ENCODE peak calls at places on chromosomes 1 and 21, in five cellular contexts. Z is GM20000, H is Peyer's patch, I is AG04450, R is RWPE1. L is an unnamed sample.

GRCh38 chr1:5892370-5892769 is 99.9 kb downstream of the NPHP4 start:
- DNase-seq in Z (no peak), H (no peak), I (no peak), R (no peak), L (no peak)

GRCh38 chr1:178371236-178371635 is 125.5 kb downstream of the CLEC20A start:
- DNase-seq in Z (no peak), H (no peak), I (no peak), R (no peak), L (peak)

GRCh38 chr21:18340387-18340942 is 63.1 kb downstream of the TMPRSS15 start:
- DNase-seq in Z (no peak), H (no peak), I (no peak), R (no peak), L (no peak)

GRCh38 chr1:111633736-111634135 is 14.1 kb downstream of the RAP1A start:
- DNase-seq in Z (no peak), H (no peak), I (no peak), R (no peak), L (no peak)

GRCh38 chr1:60222492-60223369 is 149.2 kb upstream of the C1orf87 start:
- DNase-seq in Z (no peak), H (no peak), I (no peak), R (no peak), L (no peak)

GRCh38 chr1:230542054-230542453 is 100.2 kb upstream of the COG2 start:
- DNase-seq in Z (no peak), H (no peak), I (no peak), R (peak), L (no peak)

GRCh38 chr1:110682898-110683297 is 8.2 kb upstream of the KCNA3 start:
- DNase-seq in Z (no peak), H (no peak), I (no peak), R (no peak), L (no peak)

GRCh38 chr21:43005635-43006034 is 31.3 kb downstream of the PKNOX1 start:
- DNase-seq in Z (no peak), H (no peak), I (no peak), R (no peak), L (no peak)

GRCh38 chr1:89369331-89369730 is 5.5 kb downstream of the GBP6 start:
- DNase-seq in Z (no peak), H (no peak), I (no peak), R (no peak), L (no peak)

GRCh38 chr1:170307426-170307825 is 161.7 kb downstream of the NTMT2 start:
- DNase-seq in Z (no peak), H (no peak), I (no peak), R (no peak), L (no peak)

GRCh38 chr1:226482975-226483660 is 65.4 kb upstream of the STUM start:
- DNase-seq in Z (no peak), H (no peak), I (no peak), R (no peak), L (no peak)

GRCh38 chr1:224780736-224781135 is 148.7 kb upstream of the DNAH14 start:
- DNase-seq in Z (no peak), H (no peak), I (no peak), R (no peak), L (no peak)

GRCh38 chr1:229529639-229530038 is 21.5 kb upstream of the NUP133 start:
- DNase-seq in Z (no peak), H (no peak), I (no peak), R (no peak), L (no peak)

GRCh38 chr21:23401278-23401677 is 2206.0 kb downstream of the MRPL39 start:
- DNase-seq in Z (no peak), H (no peak), I (no peak), R (peak), L (no peak)

GRCh38 chr1:9717193-9718005 is 65.9 kb downstream of the PIK3CD start:
- DNase-seq in Z (peak), H (peak), I (no peak), R (no peak), L (no peak)

GRCh38 chr1:241640867-241641542 is 836 bp upstream of the CHML start:
- DNase-seq in Z (peak), H (peak), I (no peak), R (no peak), L (no peak)

GRCh38 chr1:68011786-68012375 is 38.5 kb downstream of the DIRAS3 start:
- DNase-seq in Z (no peak), H (no peak), I (no peak), R (no peak), L (no peak)

GRCh38 chr1:2173546-2174347 is 20.8 kb downstream of the FAAP20 start:
- DNase-seq in Z (no peak), H (no peak), I (no peak), R (no peak), L (no peak)

GRCh38 chr1:227899141-227899819 is 48.5 kb downstream of the WNT9A start:
- DNase-seq in Z (no peak), H (no peak), I (no peak), R (no peak), L (no peak)

GRCh38 chr1:231337472-231338269 is at the start of gene EXOC8:
- DNase-seq in Z (peak), H (peak), I (peak), R (peak), L (peak)

GRCh38 chr1:78833491-78833890 is 173.0 kb downstream of the ADGRL4 start:
- DNase-seq in Z (no peak), H (no peak), I (no peak), R (peak), L (no peak)

GRCh38 chr21:36479415-36480402 is at the start of gene CLDN14:
- DNase-seq in Z (no peak), H (no peak), I (no peak), R (no peak), L (no peak)

GRCh38 chr1:9270290-9270900 is 22.3 kb upstream of the SPSB1 start:
- DNase-seq in Z (no peak), H (no peak), I (no peak), R (no peak), L (no peak)

GRCh38 chr1:235954306-235955283 is 87.9 kb upstream of the LYST start:
- DNase-seq in Z (peak), H (peak), I (no peak), R (no peak), L (no peak)

GRCh38 chr1:150999051-150999674 is 7.5 kb downstream of the MINDY1 start:
- DNase-seq in Z (no peak), H (no peak), I (peak), R (no peak), L (no peak)

GRCh38 chr1:216723274-216723780 is at the start of gene ESRRG:
- DNase-seq in Z (no peak), H (no peak), I (no peak), R (peak), L (peak)

GRCh38 chr21:31604591-31605190 is 54.8 kb upstream of the SOD1 start:
- DNase-seq in Z (peak), H (peak), I (peak), R (peak), L (peak)

GRCh38 chr1:47491341-47491753 is 53.5 kb downstream of the FOXD2 start:
- DNase-seq in Z (no peak), H (no peak), I (no peak), R (no peak), L (no peak)

GRCh38 chr1:5393591-5393990 is 598.6 kb downstream of the NPHP4 start:
- DNase-seq in Z (no peak), H (no peak), I (no peak), R (no peak), L (no peak)

GRCh38 chr1:161115132-161115711 is 2.6 kb downstream of the PFDN2 start:
- DNase-seq in Z (no peak), H (no peak), I (peak), R (peak), L (no peak)

GRCh38 chr1:66705100-66705499 is 47.2 kb upstream of the DYNLT5 start:
- DNase-seq in Z (no peak), H (no peak), I (no peak), R (no peak), L (no peak)

GRCh38 chr1:189899686-189900495 is 577.8 kb downstream of the BRINP3 start:
- DNase-seq in Z (no peak), H (no peak), I (no peak), R (no peak), L (no peak)

GRCh38 chr1:155173478-155174333 is at the start of gene TRIM46:
- DNase-seq in Z (peak), H (peak), I (no peak), R (peak), L (no peak)
- TF ChIP-seq CTCF in Z (no peak), H (no peak), I (no peak), R (peak), L (no peak)

GRCh38 chr21:39675595-39675994 is 62.9 kb downstream of the B3GALT5 start:
- DNase-seq in Z (no peak), H (no peak), I (no peak), R (no peak), L (no peak)

GRCh38 chr21:39673736-39674135 is 61.0 kb downstream of the B3GALT5 start:
- DNase-seq in Z (no peak), H (no peak), I (no peak), R (no peak), L (no peak)

GRCh38 chr21:39674794-39675193 is 62.1 kb downstream of the B3GALT5 start:
- DNase-seq in Z (no peak), H (peak), I (no peak), R (no peak), L (no peak)

GRCh38 chr21:39673163-39673562 is 60.4 kb downstream of the B3GALT5 start:
- DNase-seq in Z (no peak), H (no peak), I (no peak), R (no peak), L (no peak)

DNA sequence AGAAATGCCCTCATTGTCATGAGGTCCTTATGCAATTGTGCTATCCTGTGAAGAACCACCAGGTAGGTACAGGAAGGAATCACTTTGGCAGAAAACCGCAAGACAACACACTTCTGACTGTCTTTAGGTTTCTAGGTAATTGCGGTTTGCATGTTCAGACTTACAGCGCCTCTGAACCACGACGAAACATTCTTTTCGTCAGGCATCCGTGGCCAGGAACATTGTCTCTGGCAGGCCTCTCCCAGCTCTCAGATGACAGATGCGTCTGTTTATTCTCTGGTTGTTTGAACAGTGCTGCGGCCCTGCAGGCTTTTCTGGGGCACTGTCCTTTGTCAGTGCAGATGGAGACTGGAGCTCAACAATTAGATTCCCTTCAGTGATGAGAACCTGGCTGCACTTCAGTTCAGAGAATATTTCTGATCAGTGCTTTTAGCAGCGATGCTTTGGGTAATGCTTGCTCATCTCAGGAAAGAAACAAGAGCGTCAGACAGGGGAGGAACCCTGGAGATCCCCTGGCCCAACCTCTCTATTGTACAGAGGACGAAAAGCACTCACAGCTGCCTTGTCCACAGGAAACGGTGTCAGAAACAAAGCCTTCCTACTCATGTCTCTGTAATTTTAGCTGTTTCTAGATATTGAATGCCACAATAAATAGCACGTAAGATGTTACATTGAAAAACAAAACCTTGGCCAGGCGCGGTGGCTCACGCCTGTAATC is 63.5 kb downstream of the B3GALT5 start:
- DNase-seq in Z (peak), H (no peak), I (no peak), R (peak), L (no peak)
- TF ChIP-seq CTCF in Z (no peak), H (no peak), I (no peak), R (no peak), L (no peak)

DNA sequence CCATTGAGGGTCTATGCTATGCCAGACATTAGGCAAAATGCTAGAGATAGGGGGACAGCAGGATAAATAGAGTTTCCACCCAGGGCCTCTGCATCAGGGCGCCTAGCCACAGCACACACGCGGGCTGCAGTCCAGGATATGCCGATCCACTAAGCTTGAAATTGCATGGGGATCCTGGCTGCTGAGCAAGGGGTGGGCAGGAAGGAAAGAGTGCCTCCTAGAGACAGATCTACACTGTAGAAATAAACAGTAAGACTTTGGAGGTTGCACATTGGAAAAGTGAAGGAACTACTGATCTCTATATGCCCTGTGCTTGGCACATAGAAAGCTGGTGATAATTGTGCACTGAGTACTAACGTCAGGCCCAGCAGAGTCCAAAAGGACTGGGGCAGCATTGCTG is 411.1 kb downstream of the PRDM2 start:
- DNase-seq in Z (no peak), H (no peak), I (no peak), R (no peak), L (no peak)
- TF ChIP-seq CTCF in Z (no peak), H (no peak), I (no peak), R (no peak), L (no peak)

GRCh38 chr1:202654079-202654478 is 56.2 kb downstream of the SYT2 start:
- DNase-seq in Z (no peak), H (no peak), I (no peak), R (no peak), L (no peak)

GRCh38 chr1:202658766-202659165 is 51.5 kb downstream of the SYT2 start:
- DNase-seq in Z (no peak), H (no peak), I (no peak), R (no peak), L (no peak)

GRCh38 chr1:202658251-202658650 is 52.0 kb downstream of the SYT2 start:
- DNase-seq in Z (no peak), H (no peak), I (no peak), R (no peak), L (no peak)

GRCh38 chr1:202656951-202657646 is 53.2 kb downstream of the SYT2 start:
- DNase-seq in Z (no peak), H (no peak), I (no peak), R (peak), L (peak)

DNA sequence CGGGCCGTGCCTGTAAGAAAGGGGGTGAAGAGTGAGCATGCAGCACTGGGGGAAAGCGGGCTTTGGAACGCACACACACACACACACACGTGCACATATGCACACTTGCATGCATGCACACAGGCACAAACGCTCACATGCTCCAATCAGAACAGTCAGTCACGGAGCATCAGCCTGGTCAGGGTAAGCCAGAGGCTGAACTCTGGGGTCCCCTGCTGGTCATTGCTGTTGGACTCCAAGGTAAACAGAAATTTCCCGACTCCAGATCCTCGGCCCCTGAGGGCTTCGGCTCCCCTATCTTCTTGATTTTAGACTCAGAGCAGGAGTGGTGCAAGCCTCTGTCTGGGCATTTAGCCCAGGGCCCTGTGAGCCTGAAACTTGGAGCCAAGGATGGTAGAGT is 54.2 kb downstream of the SYT2 start:
- DNase-seq in Z (no peak), H (no peak), I (no peak), R (no peak), L (peak)
- TF ChIP-seq CTCF in Z (no peak), H (no peak), I (peak), R (no peak), L (peak)

DNA sequence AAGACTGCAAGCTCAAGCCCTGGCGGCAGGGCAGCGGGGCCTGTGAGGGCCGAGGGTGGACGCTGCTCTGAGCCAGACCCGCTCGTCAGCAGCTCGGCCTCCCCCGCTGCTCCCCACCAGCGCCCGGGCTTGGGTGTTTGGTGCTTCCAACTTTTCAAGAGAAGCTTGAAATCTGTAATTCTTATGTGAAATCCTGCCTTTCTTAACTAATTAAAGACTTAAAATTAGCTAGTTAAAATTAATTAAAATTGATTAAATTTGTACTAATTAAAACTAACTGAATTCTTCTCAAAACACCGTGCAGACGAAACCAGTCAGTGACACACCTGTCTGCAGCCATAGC is 14.0 kb upstream of the SLC19A1 start:
- DNase-seq in Z (no peak), H (no peak), I (no peak), R (no peak), L (no peak)
- TF ChIP-seq CTCF in Z (no peak), H (no peak), I (no peak), R (peak), L (no peak)

GRCh38 chr1:237736372-237737029 is 154.2 kb downstream of the ZP4 start:
- DNase-seq in Z (no peak), H (no peak), I (no peak), R (peak), L (no peak)
- TF ChIP-seq CTCF in Z (no peak), H (no peak), I (peak), R (no peak), L (peak)

GRCh38 chr1:31669433-31669785 is 24.7 kb upstream of the PEF1 start:
- DNase-seq in Z (no peak), H (no peak), I (no peak), R (no peak), L (no peak)

GRCh38 chr1:31670583-31670944 is 25.9 kb upstream of the PEF1 start:
- DNase-seq in Z (no peak), H (no peak), I (no peak), R (no peak), L (no peak)

GRCh38 chr1:31668303-31668883 is 23.7 kb upstream of the PEF1 start:
- DNase-seq in Z (no peak), H (no peak), I (no peak), R (no peak), L (no peak)

GRCh38 chr1:31671147-31671546 is 26.5 kb upstream of the PEF1 start:
- DNase-seq in Z (no peak), H (no peak), I (no peak), R (no peak), L (no peak)

DNA sequence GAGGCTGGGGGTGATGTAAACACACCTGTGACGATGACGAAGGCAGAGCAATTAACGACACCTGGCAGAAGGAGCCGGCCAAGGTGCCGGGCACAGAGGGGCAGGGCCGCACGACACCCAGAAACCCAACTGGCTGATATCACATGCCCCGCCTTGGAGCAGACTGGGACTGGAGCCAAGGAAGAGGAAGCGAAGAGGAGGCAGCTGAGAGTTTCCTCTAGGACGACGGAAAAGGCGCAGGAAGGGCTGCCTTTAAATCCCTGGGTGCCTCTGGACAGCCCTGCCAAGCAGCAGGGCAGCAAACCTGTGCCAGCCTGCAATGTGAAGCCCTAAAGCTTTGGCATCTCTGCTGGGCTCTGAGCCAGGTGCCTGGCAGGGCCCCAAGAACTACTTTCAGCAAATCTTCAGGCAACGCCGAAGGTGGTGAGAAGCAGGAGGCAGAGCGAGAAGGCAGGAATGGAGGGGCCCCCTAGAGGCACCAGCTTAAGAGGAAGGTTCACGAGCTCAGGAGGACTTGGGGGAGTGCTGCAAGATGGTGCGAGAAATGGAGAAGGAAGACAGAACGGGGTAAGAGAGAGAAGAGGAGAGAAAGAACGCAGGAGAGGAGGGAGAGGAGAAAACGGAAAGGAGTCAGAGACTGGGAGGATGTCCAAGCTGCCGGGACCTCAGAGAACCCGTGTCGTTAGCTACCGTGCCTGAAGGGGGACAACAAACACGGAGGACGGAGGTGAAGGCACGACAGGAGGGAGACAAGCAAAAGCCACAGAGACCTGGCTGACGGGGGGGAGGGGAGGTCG is 25.3 kb upstream of the PEF1 start:
- DNase-seq in Z (no peak), H (peak), I (no peak), R (peak), L (no peak)
- TF ChIP-seq CTCF in Z (no peak), H (no peak), I (peak), R (peak), L (no peak)

DNA sequence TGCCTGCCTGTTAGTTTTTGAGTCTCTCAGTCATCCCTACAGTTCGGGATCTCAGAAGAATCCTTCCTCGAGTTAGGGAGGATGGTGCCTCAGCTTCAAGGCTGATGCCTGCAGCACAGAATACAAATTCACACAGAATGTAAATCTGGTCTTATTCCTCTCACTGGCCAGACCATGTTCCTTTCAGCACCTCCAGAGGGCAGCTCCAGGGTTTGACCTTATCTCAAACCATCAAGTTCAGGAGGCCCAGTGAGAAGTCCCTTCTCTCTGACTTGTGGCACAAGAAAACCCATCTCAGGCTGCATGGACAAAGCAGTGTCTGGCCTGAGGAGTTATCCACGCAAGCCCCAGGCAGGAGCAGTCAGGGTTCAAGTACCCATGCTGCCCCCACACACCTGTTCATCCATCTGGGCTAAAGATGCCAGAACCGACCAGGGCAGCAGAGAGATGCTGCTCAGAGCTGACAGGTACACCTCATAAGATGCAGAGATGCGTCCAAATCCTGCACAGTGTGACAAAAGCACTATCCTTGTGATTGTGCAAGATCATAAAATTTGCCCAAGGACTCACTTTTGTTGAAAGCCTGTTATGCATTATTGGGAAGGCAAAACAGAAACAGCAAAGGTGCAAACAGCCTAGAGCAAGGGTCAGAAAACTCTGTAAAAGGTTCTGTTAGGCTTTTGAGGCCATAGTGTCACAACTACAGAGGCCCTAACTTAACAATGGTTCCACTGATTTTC is 49.8 kb downstream of the BCAR3 start:
- DNase-seq in Z (peak), H (no peak), I (no peak), R (no peak), L (no peak)
- TF ChIP-seq CTCF in Z (peak), H (no peak), I (peak), R (no peak), L (peak)